ENCODE peak calls at places on chromosomes 4 and X, in five cellular contexts. Q is ACHN, U is GM13977, Z is nucleus accumbens, V is ELF-1. S is an unnamed sample.

GRCh38 chr4:1211951-1212545 is 36.9 kb downstream of the CTBP1 start:
- DNase-seq in Q (no peak), U (no peak), Z (peak; percentile 32), V (no peak), S (no peak)

GRCh38 chr4:187183351-187183750 is 459.7 kb upstream of the FAT1 start:
- DNase-seq in Q (no peak), U (no peak), Z (no peak), V (no peak), S (no peak)

GRCh38 chrX:134423606-134424005 is 36.4 kb upstream of the HPRT1 start:
- DNase-seq in Q (peak; percentile 19), U (no peak), Z (no peak), V (no peak), S (no peak)

GRCh38 chrX:49039598-49040375 is 3.4 kb downstream of the TFE3 start:
- DNase-seq in Q (peak; percentile 90), U (peak; percentile 53), Z (peak; percentile 5), V (peak; percentile 100), S (peak; percentile 66)

GRCh38 chr4:17690135-17690534 is 75.7 kb downstream of the MED28 start:
- DNase-seq in Q (no peak), U (no peak), Z (no peak), V (no peak), S (no peak)

GRCh38 chr4:177485528-177485927 is 43.3 kb upstream of the AGA start:
- DNase-seq in Q (no peak), U (no peak), Z (no peak), V (no peak), S (no peak)

GRCh38 chrX:65407157-65407626 is 127.4 kb downstream of the LAS1L start:
- DNase-seq in Q (no peak), U (no peak), Z (no peak), V (peak; percentile 64), S (no peak)

GRCh38 chr4:99945718-99946345 is 586 bp downstream of the DNAJB14 start:
- DNase-seq in Q (peak; percentile 18), U (peak; percentile 26), Z (peak; percentile 29), V (no peak), S (no peak)

GRCh38 chr4:139773560-139774318 is 108.1 kb downstream of the MGST2 start:
- DNase-seq in Q (no peak), U (no peak), Z (no peak), V (no peak), S (no peak)

GRCh38 chrX:44400588-44400987 is 57.1 kb upstream of the EFHC2 start:
- DNase-seq in Q (peak; percentile 1), U (no peak), Z (no peak), V (no peak), S (no peak)

GRCh38 chr4:20589436-20589835 is 110.8 kb upstream of the PACRGL start:
- DNase-seq in Q (no peak), U (no peak), Z (no peak), V (peak; percentile 11), S (no peak)

GRCh38 chrX:129717902-129718301 is 20.9 kb upstream of the XPNPEP2 start:
- DNase-seq in Q (peak; percentile 0), U (no peak), Z (no peak), V (no peak), S (no peak)

GRCh38 chrX:40167240-40168182 is 69.8 kb upstream of the BCOR start:
- DNase-seq in Q (no peak), U (no peak), Z (peak; percentile 26), V (peak; percentile 78), S (peak; percentile 44)

GRCh38 chrX:8760021-8760420 is 28.1 kb upstream of the ANOS1 start:
- DNase-seq in Q (no peak), U (no peak), Z (no peak), V (no peak), S (no peak)

GRCh38 chr4:122759639-122760310 is 27.3 kb downstream of the BBS12 start:
- DNase-seq in Q (peak; percentile 47), U (no peak), Z (no peak), V (no peak), S (no peak)

GRCh38 chr4:27594917-27595316 is 734.3 kb downstream of the STIM2 start:
- DNase-seq in Q (no peak), U (no peak), Z (no peak), V (no peak), S (no peak)

GRCh38 chr4:101956068-101956805 is 165.7 kb downstream of the BANK1 start:
- DNase-seq in Q (no peak), U (no peak), Z (no peak), V (no peak), S (no peak)

GRCh38 chr4:7872264-7872771 is 67.3 kb downstream of the AFAP1 start:
- DNase-seq in Q (no peak), U (no peak), Z (no peak), V (peak; percentile 30), S (no peak)

GRCh38 chr4:78775278-78776030 is 696 bp upstream of the BMP2K start:
- DNase-seq in Q (peak; percentile 75), U (peak; percentile 90), Z (peak; percentile 75), V (peak; percentile 78), S (peak; percentile 91)

GRCh38 chr4:21593268-21594002 is 355.1 kb downstream of the KCNIP4 start:
- DNase-seq in Q (no peak), U (no peak), Z (no peak), V (no peak), S (no peak)

GRCh38 chr4:48290146-48290772 is 20.6 kb upstream of the TEC start:
- DNase-seq in Q (peak; percentile 36), U (peak; percentile 65), Z (no peak), V (no peak), S (peak; percentile 27)

GRCh38 chr4:26596843-26597242 is 13.0 kb downstream of the TBC1D19 start:
- DNase-seq in Q (no peak), U (no peak), Z (no peak), V (no peak), S (no peak)

GRCh38 chr4:109298279-109299010 is 4.0 kb downstream of the COL25A1 start:
- DNase-seq in Q (no peak), U (no peak), Z (no peak), V (no peak), S (no peak)

GRCh38 chrX:53713987-53714579 is 27.6 kb upstream of the HUWE1 start:
- DNase-seq in Q (no peak), U (peak; percentile 36), Z (no peak), V (no peak), S (no peak)

GRCh38 chrX:46710425-46710824 is 48.5 kb downstream of the SLC9A7 start:
- DNase-seq in Q (no peak), U (no peak), Z (no peak), V (peak; percentile 48), S (no peak)

GRCh38 chr4:188976644-188977115 is 837.4 kb downstream of the TRIML1 start:
- DNase-seq in Q (peak; percentile 5), U (no peak), Z (no peak), V (peak; percentile 81), S (no peak)

GRCh38 chr4:8201341-8201781 is 2.3 kb downstream of the SH3TC1 start:
- DNase-seq in Q (no peak), U (peak; percentile 85), Z (no peak), V (no peak), S (peak; percentile 42)

GRCh38 chr4:159191989-159192388 is 89.1 kb downstream of the RAPGEF2 start:
- DNase-seq in Q (peak; percentile 78), U (no peak), Z (no peak), V (peak; percentile 23), S (no peak)

GRCh38 chrX:50475208-50475607 is 4.6 kb upstream of the DGKK start:
- DNase-seq in Q (no peak), U (no peak), Z (no peak), V (no peak), S (no peak)

GRCh38 chr4:91064157-91064853 is 937.1 kb downstream of the CCSER1 start:
- DNase-seq in Q (no peak), U (no peak), Z (no peak), V (peak; percentile 95), S (no peak)

GRCh38 chr4:144178414-144178813 is 37.9 kb upstream of the GYPA start:
- DNase-seq in Q (no peak), U (no peak), Z (no peak), V (no peak), S (no peak)